ENCODE peak calls at places on chromosomes 1 and 21, in five cellular contexts. W is pancreas, J is fibroblast of the aortic adventitia, H is fibroblast of mammary gland, Q is upper lobe of left lung. G is an unnamed sample.

GRCh38 chr1:188237573-188238353 is 1409.0 kb downstream of the PLA2G4A start:
- DNase-seq in W (no peak), Q (no peak), J (no peak), H (peak), G (no peak)

GRCh38 chr1:21139601-21140000 is 37.1 kb downstream of the EIF4G3 start:
- DNase-seq in W (peak), Q (no peak), H (no peak), J (no peak), G (no peak)

GRCh38 chr1:226702318-226702956 is 36.6 kb downstream of the ITPKB start:
- DNase-seq in J (peak), Q (no peak), H (peak), W (no peak), G (no peak)

GRCh38 chr1:223487514-223488259 is 94.5 kb downstream of the CCDC185 start:
- DNase-seq in W (no peak), H (no peak), J (no peak), Q (peak), G (no peak)

GRCh38 chr1:182147136-182147815 is 85.8 kb upstream of the ZNF648 start:
- DNase-seq in J (peak), H (peak), Q (peak), W (no peak), G (no peak)

GRCh38 chr21:42471716-42472330 is 24.2 kb downstream of the RSPH1 start:
- DNase-seq in H (no peak), J (no peak), W (no peak), Q (no peak), G (peak)

GRCh38 chr1:26861889-26862371 is 1.0 kb upstream of the SFN start:
- DNase-seq in W (no peak), Q (peak), J (peak), H (peak), G (no peak)

GRCh38 chr1:235423214-235423652 is 56.0 kb downstream of the TBCE start:
- DNase-seq in J (no peak), H (no peak), Q (no peak), W (no peak), G (no peak)

GRCh38 chr1:49036700-49037099 is 260.0 kb upstream of the BEND5 start:
- DNase-seq in H (no peak), J (no peak), W (no peak), Q (no peak), G (no peak)

GRCh38 chr1:160120797-160121196 is 5.2 kb downstream of the ATP1A2 start:
- DNase-seq in W (no peak), H (no peak), J (no peak), Q (no peak), G (no peak)

GRCh38 chr1:206792939-206793607 is 20.8 kb upstream of the IL10 start:
- DNase-seq in H (peak), Q (no peak), W (no peak), J (no peak), G (no peak)

GRCh38 chr1:26771643-26772321 is 16.0 kb upstream of the PIGV start:
- DNase-seq in W (no peak), H (peak), J (peak), Q (peak), G (no peak)

GRCh38 chr1:31335007-31335406 is 37.9 kb downstream of the FABP3 start:
- DNase-seq in Q (no peak), W (no peak), H (peak), J (peak), G (no peak)

GRCh38 chr1:113983826-113984225 is 4.6 kb downstream of the OLFML3 start:
- DNase-seq in W (no peak), J (no peak), Q (no peak), H (no peak), G (no peak)

GRCh38 chr1:218345673-218346390 is 696 bp downstream of the TGFB2 start:
- DNase-seq in W (peak), Q (peak), H (peak), J (peak), G (peak)

DNA sequence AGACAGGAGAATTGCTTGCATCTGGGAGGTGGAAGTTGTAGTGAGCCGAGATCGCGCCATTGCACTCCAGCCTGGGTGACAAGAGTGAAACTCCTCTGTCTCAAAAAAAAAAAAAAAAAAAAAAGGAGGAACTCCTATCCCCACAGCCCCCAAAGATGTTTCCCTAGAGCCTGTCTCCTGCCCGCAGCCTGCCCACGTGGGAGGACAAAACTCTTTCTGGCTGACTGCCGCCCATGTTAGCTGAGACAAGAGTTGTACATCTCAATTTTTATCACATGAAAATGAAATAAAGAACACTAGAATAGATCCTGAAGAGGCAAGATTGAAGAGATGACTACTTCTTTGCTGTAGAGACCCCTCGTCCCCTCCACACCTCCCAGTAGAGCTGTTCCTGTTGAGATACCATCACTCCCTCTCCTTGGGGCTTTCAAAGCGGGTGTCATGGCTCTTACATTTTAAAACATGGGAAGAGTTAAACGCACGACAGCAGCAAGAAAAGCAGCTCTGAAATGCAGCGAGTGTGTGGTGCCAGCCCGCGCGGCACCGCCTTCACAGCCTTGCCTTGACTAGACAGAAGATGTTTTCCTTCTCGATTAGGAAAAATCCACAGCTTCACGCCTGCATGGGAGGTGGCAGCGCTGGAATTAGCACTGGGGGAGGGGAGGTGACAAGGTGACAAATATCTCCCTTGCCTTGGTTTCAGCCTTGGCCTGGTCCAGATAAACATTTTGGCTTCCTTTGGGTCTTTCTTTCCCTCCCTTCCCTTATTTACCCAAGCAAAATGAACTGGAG is 253.4 kb upstream of the CSF3R start:
- DNase-seq in H (no peak), J (no peak), W (no peak), Q (no peak), G (no peak)
- TF ChIP-seq CTCF in H (no peak), J (no peak), W (no peak), Q (no peak), G (no peak)

DNA sequence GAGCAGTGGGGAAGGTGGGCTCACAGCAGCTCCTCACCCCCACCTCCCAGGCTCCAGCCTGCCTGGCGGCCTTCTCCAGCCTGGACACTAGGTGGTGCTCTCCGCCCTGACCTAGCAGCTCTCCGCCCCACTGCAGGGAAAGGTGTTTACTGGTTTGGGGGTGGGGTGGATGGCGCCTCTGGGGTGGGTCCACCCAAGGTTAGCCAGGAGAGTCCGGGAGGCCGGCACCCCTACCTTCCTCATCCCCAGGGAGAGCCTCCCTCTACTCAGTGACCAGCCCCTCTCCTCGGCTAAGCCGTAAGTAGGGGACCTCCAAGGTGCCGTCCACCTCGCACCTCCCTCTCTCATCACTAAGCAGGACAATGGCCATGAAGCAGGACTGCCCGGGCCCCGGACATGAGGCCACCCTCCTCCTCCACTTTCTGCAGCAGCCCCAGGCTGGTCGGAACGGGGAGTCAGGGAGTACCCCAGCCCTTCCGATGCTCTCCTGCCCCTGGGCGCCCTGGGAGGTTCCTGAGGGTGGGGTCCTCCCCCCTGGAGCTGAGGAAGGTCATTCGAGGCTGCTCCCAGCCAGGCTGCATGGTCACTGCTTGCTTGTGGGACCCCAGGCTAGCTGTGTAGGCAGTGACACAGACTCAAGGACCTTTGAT is 101.4 kb upstream of the VAMP3 start:
- DNase-seq in J (peak), W (peak), Q (peak), H (peak), G (peak)
- TF ChIP-seq CTCF in J (peak), W (peak), Q (peak), H (peak), G (no peak)

GRCh38 chr21:41359289-41359688 is 2.5 kb upstream of the MX2 start:
- DNase-seq in H (no peak), W (no peak), Q (no peak), J (no peak), G (no peak)
- TF ChIP-seq CTCF in H (no peak), W (no peak), Q (no peak), J (no peak), G (no peak)

GRCh38 chr1:163071381-163072255 is 2.5 kb downstream of the RGS4 start:
- DNase-seq in Q (peak), J (peak), H (peak), W (peak), G (no peak)

GRCh38 chr1:163069655-163070277 is 605 bp downstream of the RGS4 start:
- DNase-seq in Q (no peak), J (peak), H (no peak), W (no peak), G (no peak)

GRCh38 chr1:163066686-163067085 is 2.5 kb upstream of the RGS4 start:
- DNase-seq in Q (no peak), H (no peak), J (no peak), W (no peak), G (no peak)

GRCh38 chr1:163068716-163069115 is 445 bp upstream of the RGS4 start:
- DNase-seq in H (peak), W (no peak), J (peak), Q (no peak), G (no peak)

GRCh38 chr1:163069142-163069541 is at the start of gene RGS4:
- DNase-seq in Q (no peak), H (peak), J (peak), W (no peak), G (no peak)
- TF ChIP-seq CTCF in Q (no peak), H (peak), J (peak), W (no peak), G (no peak)